ENCODE peak calls at places on chromosomes 11 and 22, in eight cellular contexts. One of them, this sample, is unnamed.

GRCh38 chr11:64358907-64359711 is at the start of gene RPS6KA4:
- DNase-seq in AG09309: no peak
- DNase-seq in brain microvascular endothelial cell: peak
- DNase-seq in fibroblast of villous mesenchyme: peak
- DNase-seq in progenitor cell of endocrine pancreas: no peak
- DNase-seq in sigmoid colon: no peak
- DNase-seq in BE2C: peak
- DNase-seq in osteoblast: peak
- DNase-seq in this sample: no peak

GRCh38 chr11:64788321-64789215 is 10.2 kb upstream of the SF1 start:
- DNase-seq in AG09309: no peak
- DNase-seq in brain microvascular endothelial cell: no peak
- DNase-seq in fibroblast of villous mesenchyme: no peak
- DNase-seq in progenitor cell of endocrine pancreas: no peak
- DNase-seq in sigmoid colon: peak
- DNase-seq in BE2C: no peak
- DNase-seq in osteoblast: peak
- DNase-seq in this sample: no peak

GRCh38 chr11:117072517-117073218 is 25.6 kb downstream of the SIK3 start:
- DNase-seq in AG09309: peak
- DNase-seq in brain microvascular endothelial cell: peak
- DNase-seq in fibroblast of villous mesenchyme: peak
- DNase-seq in progenitor cell of endocrine pancreas: no peak
- DNase-seq in sigmoid colon: no peak
- DNase-seq in BE2C: no peak
- DNase-seq in osteoblast: peak
- DNase-seq in this sample: no peak

GRCh38 chr11:94857337-94857736 is 89.2 kb downstream of the AMOTL1 start:
- DNase-seq in AG09309: no peak
- DNase-seq in brain microvascular endothelial cell: no peak
- DNase-seq in fibroblast of villous mesenchyme: no peak
- DNase-seq in progenitor cell of endocrine pancreas: no peak
- DNase-seq in sigmoid colon: no peak
- DNase-seq in BE2C: no peak
- DNase-seq in osteoblast: no peak
- DNase-seq in this sample: no peak

GRCh38 chr22:20834206-20834605 is 24.4 kb downstream of the PI4KA start:
- DNase-seq in AG09309: no peak
- DNase-seq in brain microvascular endothelial cell: no peak
- DNase-seq in fibroblast of villous mesenchyme: no peak
- DNase-seq in progenitor cell of endocrine pancreas: no peak
- DNase-seq in sigmoid colon: no peak
- DNase-seq in BE2C: no peak
- DNase-seq in osteoblast: no peak
- DNase-seq in this sample: no peak

GRCh38 chr22:42000466-42000865 is 1.9 kb downstream of the WBP2NL start:
- DNase-seq in AG09309: no peak
- DNase-seq in brain microvascular endothelial cell: no peak
- DNase-seq in fibroblast of villous mesenchyme: no peak
- DNase-seq in progenitor cell of endocrine pancreas: no peak
- DNase-seq in sigmoid colon: no peak
- DNase-seq in BE2C: no peak
- DNase-seq in osteoblast: no peak
- DNase-seq in this sample: peak

GRCh38 chr22:37303821-37304274 is 21.5 kb downstream of the CYTH4 start:
- DNase-seq in AG09309: peak
- DNase-seq in brain microvascular endothelial cell: peak
- DNase-seq in fibroblast of villous mesenchyme: peak
- DNase-seq in progenitor cell of endocrine pancreas: no peak
- DNase-seq in sigmoid colon: no peak
- DNase-seq in BE2C: peak
- DNase-seq in osteoblast: peak
- DNase-seq in this sample: no peak

GRCh38 chr22:40534379-40535188 is 101.9 kb downstream of the MRTFA start:
- DNase-seq in AG09309: no peak
- DNase-seq in brain microvascular endothelial cell: peak
- DNase-seq in fibroblast of villous mesenchyme: peak
- DNase-seq in progenitor cell of endocrine pancreas: no peak
- DNase-seq in sigmoid colon: no peak
- DNase-seq in BE2C: no peak
- DNase-seq in osteoblast: peak
- DNase-seq in this sample: no peak

GRCh38 chr11:131687291-131688055 is 317.1 kb downstream of the NTM start:
- DNase-seq in AG09309: no peak
- DNase-seq in brain microvascular endothelial cell: no peak
- DNase-seq in fibroblast of villous mesenchyme: no peak
- DNase-seq in progenitor cell of endocrine pancreas: no peak
- DNase-seq in sigmoid colon: no peak
- DNase-seq in BE2C: no peak
- DNase-seq in osteoblast: peak
- DNase-seq in this sample: peak

GRCh38 chr11:74984070-74984469 is 4.7 kb upstream of the NEU3 start:
- DNase-seq in AG09309: no peak
- DNase-seq in brain microvascular endothelial cell: no peak
- DNase-seq in fibroblast of villous mesenchyme: no peak
- DNase-seq in progenitor cell of endocrine pancreas: no peak
- DNase-seq in sigmoid colon: no peak
- DNase-seq in BE2C: no peak
- DNase-seq in osteoblast: no peak
- DNase-seq in this sample: no peak

GRCh38 chr11:7973011-7973410 is 7.8 kb upstream of the NLRP10 start:
- DNase-seq in AG09309: peak
- DNase-seq in brain microvascular endothelial cell: no peak
- DNase-seq in fibroblast of villous mesenchyme: no peak
- DNase-seq in progenitor cell of endocrine pancreas: no peak
- DNase-seq in sigmoid colon: no peak
- DNase-seq in BE2C: no peak
- DNase-seq in osteoblast: no peak
- DNase-seq in this sample: no peak

DNA sequence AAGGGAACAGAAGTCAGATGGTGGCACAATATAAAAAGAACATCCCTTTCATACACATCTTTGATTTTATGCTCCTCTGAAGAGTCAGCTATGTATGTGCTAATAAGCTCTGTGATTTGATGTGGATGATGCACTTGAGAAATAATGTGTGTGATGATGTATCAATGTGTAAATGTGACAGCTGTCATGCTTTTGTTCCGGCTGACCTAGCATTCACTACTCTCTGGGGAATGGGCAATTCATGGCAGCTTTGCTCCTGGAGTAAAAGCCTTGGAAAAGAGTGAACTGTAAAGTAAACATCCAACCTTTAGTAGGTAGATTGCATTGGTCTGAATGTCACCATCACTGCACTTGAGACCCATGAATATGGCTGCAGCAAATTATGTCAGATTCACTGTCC is 178.0 kb upstream of the CCDC90B start:
- DNase-seq in AG09309: no peak
- DNase-seq in brain microvascular endothelial cell: no peak
- DNase-seq in fibroblast of villous mesenchyme: no peak
- DNase-seq in progenitor cell of endocrine pancreas: no peak
- DNase-seq in sigmoid colon: no peak
- DNase-seq in BE2C: no peak
- DNase-seq in osteoblast: no peak
- DNase-seq in this sample: no peak
- TF ChIP-seq CTCF in AG09309: no peak
- TF ChIP-seq CTCF in brain microvascular endothelial cell: no peak
- TF ChIP-seq CTCF in fibroblast of villous mesenchyme: no peak
- TF ChIP-seq CTCF in progenitor cell of endocrine pancreas: no peak
- TF ChIP-seq CTCF in sigmoid colon: no peak
- TF ChIP-seq CTCF in BE2C: no peak
- TF ChIP-seq CTCF in osteoblast: no peak
- TF ChIP-seq CTCF in this sample: no peak

GRCh38 chr11:73372371-73372993 is 3.7 kb upstream of the RELT start:
- DNase-seq in AG09309: no peak
- DNase-seq in brain microvascular endothelial cell: peak
- DNase-seq in fibroblast of villous mesenchyme: peak
- DNase-seq in progenitor cell of endocrine pancreas: no peak
- DNase-seq in sigmoid colon: no peak
- DNase-seq in BE2C: no peak
- DNase-seq in osteoblast: peak
- DNase-seq in this sample: no peak
- TF ChIP-seq CTCF in AG09309: no peak
- TF ChIP-seq CTCF in brain microvascular endothelial cell: peak
- TF ChIP-seq CTCF in fibroblast of villous mesenchyme: no peak
- TF ChIP-seq CTCF in progenitor cell of endocrine pancreas: no peak
- TF ChIP-seq CTCF in sigmoid colon: no peak
- TF ChIP-seq CTCF in BE2C: no peak
- TF ChIP-seq CTCF in osteoblast: peak
- TF ChIP-seq CTCF in this sample: peak

GRCh38 chr11:78138694-78139421 is 568 bp downstream of the ALG8 start:
- DNase-seq in AG09309: no peak
- DNase-seq in brain microvascular endothelial cell: peak
- DNase-seq in fibroblast of villous mesenchyme: no peak
- DNase-seq in progenitor cell of endocrine pancreas: no peak
- DNase-seq in sigmoid colon: no peak
- DNase-seq in BE2C: peak
- DNase-seq in osteoblast: peak
- DNase-seq in this sample: no peak
- TF ChIP-seq CTCF in AG09309: no peak
- TF ChIP-seq CTCF in brain microvascular endothelial cell: peak
- TF ChIP-seq CTCF in fibroblast of villous mesenchyme: no peak
- TF ChIP-seq CTCF in progenitor cell of endocrine pancreas: no peak
- TF ChIP-seq CTCF in sigmoid colon: no peak
- TF ChIP-seq CTCF in BE2C: no peak
- TF ChIP-seq CTCF in osteoblast: no peak
- TF ChIP-seq CTCF in this sample: no peak

GRCh38 chr11:13354335-13354734 is 76.7 kb downstream of the BMAL1 start:
- DNase-seq in AG09309: no peak
- DNase-seq in brain microvascular endothelial cell: no peak
- DNase-seq in fibroblast of villous mesenchyme: peak
- DNase-seq in progenitor cell of endocrine pancreas: no peak
- DNase-seq in sigmoid colon: no peak
- DNase-seq in BE2C: no peak
- DNase-seq in osteoblast: no peak
- DNase-seq in this sample: no peak
- TF ChIP-seq CTCF in AG09309: peak
- TF ChIP-seq CTCF in brain microvascular endothelial cell: peak
- TF ChIP-seq CTCF in fibroblast of villous mesenchyme: peak
- TF ChIP-seq CTCF in progenitor cell of endocrine pancreas: no peak
- TF ChIP-seq CTCF in sigmoid colon: no peak
- TF ChIP-seq CTCF in BE2C: peak
- TF ChIP-seq CTCF in osteoblast: peak
- TF ChIP-seq CTCF in this sample: peak

DNA sequence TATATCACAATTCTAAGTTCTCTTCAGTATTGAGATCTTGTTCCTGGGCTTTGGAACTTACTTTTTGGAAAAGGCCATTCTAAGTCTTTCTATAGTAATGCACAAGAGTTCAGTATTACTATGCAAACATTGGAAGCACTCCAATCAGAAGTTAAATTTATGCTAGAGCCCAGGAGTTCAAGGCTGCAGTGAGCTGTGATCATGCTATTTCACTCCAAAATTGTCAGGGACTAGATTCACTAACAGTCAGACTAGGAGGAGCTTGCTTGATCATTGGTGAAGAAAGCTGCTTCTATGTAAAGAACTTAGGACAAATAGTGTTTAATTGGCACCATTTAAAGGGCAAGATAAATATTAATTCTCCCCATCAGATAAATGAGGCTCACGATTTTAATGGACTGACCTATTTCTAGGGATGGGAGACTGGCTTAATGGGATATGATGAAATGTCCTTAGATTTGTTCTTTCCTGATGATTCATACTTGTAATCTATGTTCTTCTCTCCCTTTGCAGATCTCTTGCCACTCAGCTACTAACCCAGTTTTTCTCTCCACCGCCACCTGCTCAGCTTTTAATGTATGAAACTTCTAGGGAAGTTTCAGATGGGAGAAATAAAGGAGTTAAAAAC is 32.6 kb upstream of the TMEM123 start:
- DNase-seq in AG09309: peak
- DNase-seq in brain microvascular endothelial cell: no peak
- DNase-seq in fibroblast of villous mesenchyme: peak
- DNase-seq in progenitor cell of endocrine pancreas: no peak
- DNase-seq in sigmoid colon: no peak
- DNase-seq in BE2C: no peak
- DNase-seq in osteoblast: no peak
- DNase-seq in this sample: no peak
- TF ChIP-seq CTCF in AG09309: no peak
- TF ChIP-seq CTCF in brain microvascular endothelial cell: no peak
- TF ChIP-seq CTCF in fibroblast of villous mesenchyme: no peak
- TF ChIP-seq CTCF in progenitor cell of endocrine pancreas: no peak
- TF ChIP-seq CTCF in sigmoid colon: no peak
- TF ChIP-seq CTCF in BE2C: no peak
- TF ChIP-seq CTCF in osteoblast: no peak
- TF ChIP-seq CTCF in this sample: no peak

DNA sequence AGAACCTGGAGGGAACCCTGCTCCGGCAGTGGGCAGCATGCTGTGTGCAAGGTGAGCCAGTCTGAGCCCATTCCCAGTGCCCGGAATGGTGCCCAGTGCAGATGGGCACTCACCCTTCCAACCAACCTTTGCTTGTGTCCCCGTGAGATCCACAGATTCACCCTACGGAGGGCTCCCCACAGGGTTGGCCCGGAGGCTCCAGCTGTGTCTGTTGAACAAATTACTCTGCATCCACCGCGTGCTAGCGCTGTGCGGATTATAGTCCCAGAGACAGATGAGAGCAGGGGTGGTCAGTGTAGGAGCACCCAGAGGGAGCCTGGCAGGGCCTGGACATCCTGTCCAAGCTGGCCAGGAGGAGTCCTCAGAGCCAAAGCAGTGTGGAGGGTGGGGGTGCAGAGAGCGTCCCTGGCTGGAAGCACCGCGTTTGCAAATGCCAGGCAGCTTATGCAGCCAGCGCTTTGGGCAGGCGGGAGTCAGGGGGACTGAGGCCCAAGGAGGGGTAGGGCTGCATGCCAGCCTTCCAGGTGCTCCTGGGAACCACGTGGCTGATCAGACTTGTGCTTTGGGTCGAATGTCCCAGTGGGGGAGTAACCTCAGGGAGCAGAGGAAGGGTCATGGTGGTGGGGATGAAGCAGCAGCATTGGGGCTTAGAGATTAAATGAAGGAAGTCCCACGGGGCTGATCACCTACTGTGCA is 80.5 kb downstream of the KCNQ1 start:
- DNase-seq in AG09309: no peak
- DNase-seq in brain microvascular endothelial cell: no peak
- DNase-seq in fibroblast of villous mesenchyme: no peak
- DNase-seq in progenitor cell of endocrine pancreas: peak
- DNase-seq in sigmoid colon: peak
- DNase-seq in BE2C: peak
- DNase-seq in osteoblast: peak
- DNase-seq in this sample: peak
- TF ChIP-seq CTCF in AG09309: no peak
- TF ChIP-seq CTCF in brain microvascular endothelial cell: no peak
- TF ChIP-seq CTCF in fibroblast of villous mesenchyme: no peak
- TF ChIP-seq CTCF in progenitor cell of endocrine pancreas: no peak
- TF ChIP-seq CTCF in sigmoid colon: no peak
- TF ChIP-seq CTCF in BE2C: no peak
- TF ChIP-seq CTCF in osteoblast: no peak
- TF ChIP-seq CTCF in this sample: no peak

GRCh38 chr11:112037527-112037926 is 12.3 kb downstream of the DLAT start:
- DNase-seq in AG09309: no peak
- DNase-seq in brain microvascular endothelial cell: no peak
- DNase-seq in fibroblast of villous mesenchyme: no peak
- DNase-seq in progenitor cell of endocrine pancreas: no peak
- DNase-seq in sigmoid colon: no peak
- DNase-seq in BE2C: no peak
- DNase-seq in osteoblast: no peak
- DNase-seq in this sample: no peak
- TF ChIP-seq CTCF in AG09309: no peak
- TF ChIP-seq CTCF in brain microvascular endothelial cell: no peak
- TF ChIP-seq CTCF in fibroblast of villous mesenchyme: no peak
- TF ChIP-seq CTCF in progenitor cell of endocrine pancreas: no peak
- TF ChIP-seq CTCF in sigmoid colon: no peak
- TF ChIP-seq CTCF in BE2C: no peak
- TF ChIP-seq CTCF in osteoblast: no peak
- TF ChIP-seq CTCF in this sample: no peak

This sample was measured in type B pancreatic cell.